ENCODE peak calls at places on chromosomes 16 and 17, in six cellular contexts. I is stimulated activated CD4-positive, alpha-beta T cell treated with anti-CD3 and anti-CD28 coated beads, Interleukin-1b, Interleukin-23, amount 100 ng/mL, for 24 hours; R is HS-27A; H is AG04449; T is WTC11; W is NCI-H1105. B is an unnamed sample.

GRCh38 chr17:80104321-80104955 is 3.1 kb downstream of the GAA start:
- DNase-seq in I (no peak), W (peak), H (no peak), T (no peak), R (no peak), B (no peak)

GRCh38 chr17:17740627-17741237 is 59.5 kb downstream of the RAI1 start:
- DNase-seq in H (no peak), I (no peak), W (no peak), R (no peak), T (peak), B (no peak)

GRCh38 chr17:57898487-57899311 is 48.9 kb upstream of the MRPS23 start:
- DNase-seq in H (no peak), I (no peak), W (no peak), R (peak), T (peak), B (peak)

GRCh38 chr16:27417047-27417671 is 15.2 kb downstream of the IL21R start:
- DNase-seq in H (no peak), T (no peak), W (no peak), I (no peak), R (no peak), B (no peak)

GRCh38 chr16:73069581-73070262 is 21.8 kb upstream of the ZFHX3 start:
- DNase-seq in W (no peak), R (no peak), I (no peak), H (no peak), T (no peak), B (no peak)

GRCh38 chr17:44623070-44623725 is 33.1 kb upstream of the MEIOC start:
- DNase-seq in I (no peak), T (no peak), H (no peak), R (no peak), W (no peak), B (no peak)

GRCh38 chr17:27542841-27543463 is 86.7 kb downstream of the KSR1 start:
- DNase-seq in W (no peak), H (no peak), I (no peak), R (no peak), T (no peak), B (no peak)

GRCh38 chr16:1069154-1069553 is 3.4 kb upstream of the SSTR5 start:
- DNase-seq in W (no peak), R (no peak), H (no peak), T (peak), I (no peak), B (no peak)

GRCh38 chr17:75785770-75786538 is 1.3 kb downstream of the UNK start:
- DNase-seq in R (no peak), T (no peak), I (no peak), H (no peak), W (no peak), B (no peak)

GRCh38 chr17:6643460-6644125 is 2.7 kb downstream of the TXNDC17 start:
- DNase-seq in W (no peak), R (no peak), T (no peak), I (no peak), H (no peak), B (no peak)

GRCh38 chr17:71846561-71846960 is 274.3 kb upstream of the SOX9 start:
- DNase-seq in I (no peak), R (no peak), T (no peak), H (no peak), W (no peak), B (no peak)

GRCh38 chr17:79024901-79025737 is 1.1 kb downstream of the C1QTNF1 start:
- DNase-seq in T (no peak), H (no peak), I (no peak), R (no peak), W (no peak), B (no peak)

GRCh38 chr16:77214411-77215138 is 15.4 kb downstream of the SYCE1L start:
- DNase-seq in I (no peak), R (no peak), H (no peak), T (no peak), W (no peak), B (no peak)

GRCh38 chr16:58500329-58501241 is 642 bp downstream of the NDRG4 start:
- DNase-seq in R (no peak), T (peak), W (peak), H (no peak), I (no peak), B (no peak)

GRCh38 chr16:66930189-66930588 is 4.0 kb downstream of the CIAO2B start:
- DNase-seq in W (no peak), I (no peak), T (no peak), H (no peak), R (no peak), B (no peak)

GRCh38 chr16:72092832-72093447 is 480 bp downstream of the TXNL4B start:
- DNase-seq in T (no peak), R (no peak), H (no peak), I (no peak), W (no peak), B (no peak)

GRCh38 chr17:34728771-34729310 is 149.5 kb downstream of the TMEM132E start:
- DNase-seq in T (peak), I (no peak), W (no peak), R (no peak), H (no peak), B (no peak)

GRCh38 chr16:69709456-69710084 is 16.8 kb downstream of the NQO1 start:
- DNase-seq in H (no peak), I (no peak), W (peak), T (no peak), R (peak), B (peak)

GRCh38 chr17:42303694-42304093 is 15.4 kb downstream of the STAT5A start:
- DNase-seq in T (no peak), H (no peak), W (no peak), I (no peak), R (no peak), B (no peak)

GRCh38 chr16:89167425-89167941 is 4.1 kb upstream of the CDH15 start:
- DNase-seq in I (peak), H (no peak), T (peak), R (peak), W (peak), B (peak)

GRCh38 chr17:52606098-52606497 is 447.6 kb upstream of the CA10 start:
- DNase-seq in T (no peak), W (no peak), I (no peak), H (no peak), R (no peak), B (no peak)

GRCh38 chr17:2892305-2892971 is 96.2 kb downstream of the RAP1GAP2 start:
- DNase-seq in I (no peak), W (no peak), H (peak), R (peak), T (no peak), B (peak)

GRCh38 chr17:74601944-74602572 is 10.0 kb upstream of the CD300LD start:
- DNase-seq in I (no peak), T (peak), H (no peak), R (no peak), W (peak), B (peak)

GRCh38 chr16:54627616-54628015 is 303.0 kb upstream of the IRX5 start:
- DNase-seq in I (no peak), T (no peak), H (no peak), R (peak), W (no peak), B (no peak)

GRCh38 chr17:75636381-75637142 is 3.3 kb downstream of the SMIM5 start:
- DNase-seq in R (no peak), W (no peak), H (no peak), I (no peak), T (no peak), B (no peak)